ENCODE peak calls at places on chromosome 2, in seven cellular contexts. One of them, this sample, is unnamed.

GRCh38 chr2:146873646-146874259 is 971.1 kb upstream of the ACVR2A start:
- DNase-seq in anterior cingulate cortex: no peak
- DNase-seq in OCI-LY7: no peak
- DNase-seq in posterior cingulate gyrus: no peak
- DNase-seq in RWPE1: no peak
- DNase-seq in A172: no peak
- DNase-seq in GM23248: no peak
- DNase-seq in this sample: no peak

GRCh38 chr2:239267411-239267941 is 133.3 kb downstream of the HDAC4 start:
- DNase-seq in anterior cingulate cortex: no peak
- DNase-seq in OCI-LY7: peak
- DNase-seq in posterior cingulate gyrus: no peak
- DNase-seq in RWPE1: peak
- DNase-seq in A172: peak
- DNase-seq in GM23248: peak
- DNase-seq in this sample: peak

GRCh38 chr2:103788346-103788745 is 1026.5 kb downstream of the TMEM182 start:
- DNase-seq in anterior cingulate cortex: peak
- DNase-seq in OCI-LY7: no peak
- DNase-seq in posterior cingulate gyrus: no peak
- DNase-seq in RWPE1: no peak
- DNase-seq in A172: no peak
- DNase-seq in GM23248: no peak
- DNase-seq in this sample: no peak

GRCh38 chr2:181083140-181083539 is 102.7 kb downstream of the UBE2E3 start:
- DNase-seq in anterior cingulate cortex: no peak
- DNase-seq in OCI-LY7: no peak
- DNase-seq in posterior cingulate gyrus: no peak
- DNase-seq in RWPE1: no peak
- DNase-seq in A172: no peak
- DNase-seq in GM23248: no peak
- DNase-seq in this sample: no peak

GRCh38 chr2:236393581-236393980 is 129.4 kb upstream of the ASB18 start:
- DNase-seq in anterior cingulate cortex: no peak
- DNase-seq in OCI-LY7: no peak
- DNase-seq in posterior cingulate gyrus: no peak
- DNase-seq in RWPE1: no peak
- DNase-seq in A172: no peak
- DNase-seq in GM23248: no peak
- DNase-seq in this sample: no peak

GRCh38 chr2:38433607-38433975 is 56.5 kb upstream of the ATL2 start:
- DNase-seq in anterior cingulate cortex: no peak
- DNase-seq in OCI-LY7: no peak
- DNase-seq in posterior cingulate gyrus: no peak
- DNase-seq in RWPE1: peak
- DNase-seq in A172: peak
- DNase-seq in GM23248: no peak
- DNase-seq in this sample: no peak

GRCh38 chr2:33291278-33292013 is 185.0 kb upstream of the RASGRP3 start:
- DNase-seq in anterior cingulate cortex: no peak
- DNase-seq in OCI-LY7: no peak
- DNase-seq in posterior cingulate gyrus: no peak
- DNase-seq in RWPE1: peak
- DNase-seq in A172: peak
- DNase-seq in GM23248: peak
- DNase-seq in this sample: peak

GRCh38 chr2:74048843-74049519 is 64.3 kb downstream of the TET3 start:
- DNase-seq in anterior cingulate cortex: no peak
- DNase-seq in OCI-LY7: no peak
- DNase-seq in posterior cingulate gyrus: no peak
- DNase-seq in RWPE1: no peak
- DNase-seq in A172: no peak
- DNase-seq in GM23248: no peak
- DNase-seq in this sample: no peak

GRCh38 chr2:132978840-132979239 is 308.8 kb upstream of the LYPD1 start:
- DNase-seq in anterior cingulate cortex: no peak
- DNase-seq in OCI-LY7: no peak
- DNase-seq in posterior cingulate gyrus: no peak
- DNase-seq in RWPE1: no peak
- DNase-seq in A172: no peak
- DNase-seq in GM23248: no peak
- DNase-seq in this sample: no peak

GRCh38 chr2:11397046-11397445 is 52.6 kb upstream of the ROCK2 start:
- DNase-seq in anterior cingulate cortex: no peak
- DNase-seq in OCI-LY7: no peak
- DNase-seq in posterior cingulate gyrus: no peak
- DNase-seq in RWPE1: no peak
- DNase-seq in A172: no peak
- DNase-seq in GM23248: no peak
- DNase-seq in this sample: no peak

This sample was measured in H4.